ENCODE peak calls at places on chromosomes 3 and 15, in seven cellular contexts. B is SW480, T is astrocyte of the cerebellum, G is left lung, U is EH, A is T follicular helper cell, W is AML-193. X is an unnamed sample.

GRCh38 chr15:70508561-70509281 is 254.6 kb downstream of the UACA start:
- DNase-seq in B (peak; percentile 87), T (peak; percentile 67), G (peak; percentile 54), U (peak; percentile 90), A (no peak), W (no peak), X (no peak)

GRCh38 chr3:197811343-197811742 is 20.3 kb downstream of the LRCH3 start:
- DNase-seq in B (no peak), T (no peak), G (no peak), U (peak; percentile 98), A (no peak), W (no peak), X (peak; percentile 99)

GRCh38 chr3:190178779-190179178 is 58.1 kb upstream of the P3H2 start:
- DNase-seq in B (no peak), T (no peak), G (no peak), U (no peak), A (no peak), W (no peak), X (no peak)

GRCh38 chr3:194884649-194885315 is 199.1 kb downstream of the FAM43A start:
- DNase-seq in B (no peak), T (no peak), G (no peak), U (peak; percentile 32), A (no peak), W (no peak), X (no peak)

GRCh38 chr3:16322189-16322588 is 57.2 kb downstream of the OXNAD1 start:
- DNase-seq in B (no peak), T (no peak), G (no peak), U (no peak), A (no peak), W (no peak), X (no peak)

GRCh38 chr3:63655519-63655918 is 3.0 kb downstream of the SNTN start:
- DNase-seq in B (no peak), T (peak; percentile 72), G (no peak), U (peak; percentile 95), A (no peak), W (no peak), X (no peak)

GRCh38 chr3:169134194-169134593 is 529.3 kb downstream of the MECOM start:
- DNase-seq in B (no peak), T (no peak), G (no peak), U (no peak), A (no peak), W (no peak), X (no peak)

GRCh38 chr3:57098418-57099310 is 38.2 kb downstream of the SPATA12 start:
- DNase-seq in B (no peak), T (no peak), G (no peak), U (no peak), A (no peak), W (no peak), X (no peak)

GRCh38 chr3:38297947-38298711 is 16.0 kb downstream of the SLC22A14 start:
- DNase-seq in B (peak; percentile 22), T (peak; percentile 6), G (no peak), U (peak; percentile 25), A (no peak), W (peak; percentile 67), X (peak; percentile 40)

GRCh38 chr3:14514323-14514720 is 25.8 kb downstream of the GRIP2 start:
- DNase-seq in B (no peak), T (no peak), G (no peak), U (no peak), A (no peak), W (no peak), X (peak; percentile 36)

GRCh38 chr3:132006605-132007204 is 28.1 kb downstream of the CPNE4 start:
- DNase-seq in B (peak; percentile 34), T (no peak), G (peak; percentile 32), U (peak; percentile 36), A (no peak), W (peak; percentile 73), X (peak; percentile 64)

GRCh38 chr15:25790003-25790660 is 73.0 kb downstream of the ATP10A start:
- DNase-seq in B (no peak), T (no peak), G (no peak), U (peak; percentile 92), A (no peak), W (no peak), X (no peak)

GRCh38 chr3:87771338-87772059 is 287.3 kb downstream of the CGGBP1 start:
- DNase-seq in B (peak; percentile 46), T (no peak), G (no peak), U (peak; percentile 55), A (no peak), W (peak; percentile 64), X (peak; percentile 75)

GRCh38 chr3:197714251-197714650 is 22.5 kb downstream of the RUBCN start:
- DNase-seq in B (no peak), T (no peak), G (no peak), U (no peak), A (no peak), W (no peak), X (no peak)

GRCh38 chr15:77795446-77795845 is 162.7 kb upstream of the LINGO1 start:
- DNase-seq in B (no peak), T (no peak), G (no peak), U (no peak), A (no peak), W (no peak), X (no peak)

GRCh38 chr15:78392430-78392829 is 45.6 kb upstream of the IREB2 start:
- DNase-seq in B (no peak), T (no peak), G (no peak), U (no peak), A (no peak), W (no peak), X (no peak)

GRCh38 chr15:78365931-78366330 is 25.8 kb downstream of the CRABP1 start:
- DNase-seq in B (no peak), T (no peak), G (peak; percentile 53), U (peak; percentile 54), A (no peak), W (no peak), X (no peak)

GRCh38 chr15:50145451-50145872 is 26.4 kb upstream of the ATP8B4 start:
- DNase-seq in B (peak; percentile 63), T (peak; percentile 84), G (no peak), U (peak; percentile 84), A (no peak), W (peak; percentile 46), X (peak; percentile 88)

GRCh38 chr15:48046813-48047483 is 73.8 kb upstream of the SLC24A5 start:
- DNase-seq in B (peak; percentile 44), T (no peak), G (no peak), U (no peak), A (no peak), W (no peak), X (peak; percentile 32)

GRCh38 chr3:133937756-133938601 is 42.3 kb upstream of the RAB6B start:
- DNase-seq in B (no peak), T (peak; percentile 97), G (no peak), U (peak; percentile 86), A (no peak), W (no peak), X (no peak)

GRCh38 chr3:151351216-151351615 is 21.9 kb upstream of the P2RY13 start:
- DNase-seq in B (no peak), T (no peak), G (no peak), U (no peak), A (no peak), W (no peak), X (no peak)

GRCh38 chr3:176579741-176580185 is 617.5 kb downstream of the TBL1XR1 start:
- DNase-seq in B (no peak), T (no peak), G (no peak), U (peak; percentile 81), A (no peak), W (no peak), X (no peak)

GRCh38 chr3:179929091-179929529 is 107.6 kb downstream of the PEX5L start:
- DNase-seq in B (peak; percentile 48), T (peak; percentile 56), G (no peak), U (peak; percentile 50), A (peak; percentile 11), W (peak; percentile 75), X (peak; percentile 75)

GRCh38 chr3:152316318-152316717 is 47.6 kb downstream of the MBNL1 start:
- DNase-seq in B (no peak), T (no peak), G (no peak), U (no peak), A (no peak), W (no peak), X (no peak)

GRCh38 chr15:85707519-85708338 is 87.0 kb downstream of the KLHL25 start:
- DNase-seq in B (no peak), T (no peak), G (no peak), U (peak; percentile 42), A (no peak), W (no peak), X (peak; percentile 54)

GRCh38 chr15:56760186-56760585 is 26.9 kb upstream of the ZNF280D start:
- DNase-seq in B (no peak), T (peak; percentile 48), G (no peak), U (peak; percentile 73), A (no peak), W (no peak), X (no peak)

GRCh38 chr3:37703633-37704032 is 158.0 kb upstream of the CTDSPL start:
- DNase-seq in B (no peak), T (no peak), G (no peak), U (peak; percentile 9), A (no peak), W (no peak), X (no peak)